ENCODE peak calls at places on chromosomes 2 and 18, in six cellular contexts. X is DMS153, O is PC-9, V is hippocampal formation, U is HTR-8/SVneo, L is T-helper 9 cell. K is an unnamed sample.

GRCh38 chr2:183349046-183349445 is 224.8 kb downstream of the NUP35 start:
- DNase-seq in X (no peak), L (no peak), V (peak; percentile 30), O (no peak), U (no peak), K (peak; percentile 50)

GRCh38 chr2:26982102-26982742 is 11.8 kb downstream of the MAPRE3 start:
- DNase-seq in V (no peak), O (peak; percentile 67), U (peak; percentile 37), L (no peak), X (peak; percentile 89), K (no peak)

GRCh38 chr2:182943339-182943738 is 76.9 kb upstream of the FRZB start:
- DNase-seq in O (no peak), U (no peak), V (no peak), X (no peak), L (no peak), K (no peak)

GRCh38 chr2:100197643-100198153 is 55.3 kb upstream of the AFF3 start:
- DNase-seq in X (no peak), U (no peak), V (no peak), O (no peak), L (no peak), K (no peak)

GRCh38 chr2:14634223-14634884 is 1.8 kb downstream of the LRATD1 start:
- DNase-seq in V (peak; percentile 25), L (no peak), O (peak; percentile 70), X (peak; percentile 80), U (no peak), K (peak; percentile 28)

GRCh38 chr2:210922419-210922818 is 366.0 kb downstream of the CPS1 start:
- DNase-seq in O (no peak), X (no peak), L (no peak), U (no peak), V (no peak), K (no peak)

GRCh38 chr2:37612382-37612781 is 59.1 kb downstream of the CDC42EP3 start:
- DNase-seq in L (no peak), V (no peak), X (no peak), U (no peak), O (no peak), K (no peak)

GRCh38 chr2:96333708-96334107 is 1.9 kb upstream of the NCAPH start:
- DNase-seq in L (no peak), U (no peak), X (no peak), O (no peak), V (no peak), K (no peak)

GRCh38 chr2:229715895-229716507 is 1.6 kb upstream of the DNER start:
- DNase-seq in U (no peak), O (peak; percentile 40), L (no peak), V (peak; percentile 49), X (peak; percentile 52), K (peak; percentile 10)

GRCh38 chr2:212726403-212726802 is 187.8 kb upstream of the ERBB4 start:
- DNase-seq in L (no peak), U (no peak), V (no peak), O (no peak), X (no peak), K (no peak)

GRCh38 chr18:48711651-48712486 is 173.0 kb downstream of the CTIF start:
- DNase-seq in O (peak; percentile 10), U (peak; percentile 32), V (peak; percentile 23), X (peak; percentile 33), L (no peak), K (no peak)

GRCh38 chr2:120550274-120550673 is 185.4 kb upstream of the GLI2 start:
- DNase-seq in U (no peak), L (no peak), X (no peak), V (no peak), O (no peak), K (no peak)

GRCh38 chr2:105857076-105857740 is 112.5 kb downstream of the NCK2 start:
- DNase-seq in U (no peak), O (no peak), X (no peak), V (peak; percentile 13), L (peak; percentile 39), K (no peak)

GRCh38 chr2:26606847-26607190 is 34.3 kb downstream of the CIB4 start:
- DNase-seq in O (peak; percentile 77), U (no peak), L (no peak), X (no peak), V (no peak), K (no peak)

GRCh38 chr18:53153281-53153680 is 813.3 kb downstream of the DCC start:
- DNase-seq in X (no peak), U (no peak), O (no peak), L (no peak), V (no peak), K (no peak)

GRCh38 chr2:79432731-79433146 is 80.1 kb upstream of the CTNNA2 start:
- DNase-seq in V (peak; percentile 73), U (no peak), L (no peak), X (no peak), O (no peak), K (peak; percentile 20)

GRCh38 chr2:236728916-236729670 is 159.5 kb downstream of the ACKR3 start:
- DNase-seq in X (no peak), O (no peak), U (no peak), L (no peak), V (no peak), K (no peak)

GRCh38 chr18:813405-814071 is 1.5 kb upstream of the YES1 start:
- DNase-seq in X (no peak), L (no peak), V (no peak), U (no peak), O (no peak), K (no peak)

GRCh38 chr18:21851327-21851961 is 110.9 kb downstream of the MIB1 start:
- DNase-seq in L (no peak), O (no peak), U (no peak), V (peak; percentile 29), X (no peak), K (no peak)

GRCh38 chr2:230552181-230552580 is 136.2 kb downstream of the SP100 start:
- DNase-seq in X (no peak), V (no peak), U (no peak), L (no peak), O (no peak), K (no peak)

GRCh38 chr2:128380061-128380889 is 61.6 kb upstream of the HS6ST1 start:
- DNase-seq in O (no peak), L (no peak), X (no peak), U (no peak), V (no peak), K (no peak)

GRCh38 chr2:119197529-119198266 is 25.9 kb upstream of the STEAP3 start:
- DNase-seq in V (no peak), U (no peak), X (no peak), O (no peak), L (no peak), K (no peak)

GRCh38 chr2:171762879-171763573 is 75.8 kb downstream of the DYNC1I2 start:
- DNase-seq in V (no peak), X (peak; percentile 26), O (no peak), U (peak; percentile 23), L (no peak), K (no peak)

GRCh38 chr2:225466891-225467604 is 67.5 kb downstream of the NYAP2 start:
- DNase-seq in L (no peak), U (no peak), X (no peak), O (peak; percentile 90), V (no peak), K (no peak)